ENCODE peak calls at places on chromosomes 2 and 18, in seven cellular contexts. K, Q, E, M, G, B and A are unnamed samples. For H3K4me1, the result is how much of the 10 kb centered on the place peaks cover.

GRCh38 chr2:237097911-237098702 is 12.4 kb downstream of the COPS8 start:
- DNase-seq in E (no peak), G (no peak), Q (no peak), K (no peak), M (no peak), B (peak), A (no peak)

GRCh38 chr2:108936076-108936867 is 52.7 kb downstream of the EDAR start:
- DNase-seq in E (no peak), B (no peak), M (no peak), K (no peak), Q (no peak), G (no peak), A (no peak)

GRCh38 chr18:49645196-49645595 is 83.3 kb downstream of the LIPG start:
- DNase-seq in Q (no peak), B (no peak), G (no peak), E (no peak), K (no peak), M (no peak), A (no peak)

GRCh38 chr2:230908094-230908594 is 16.9 kb downstream of the GPR55 start:
- DNase-seq in E (no peak), K (no peak), B (no peak), Q (no peak), G (no peak), M (no peak), A (no peak)

GRCh38 chr2:174025271-174026121 is 60.3 kb upstream of the SP3 start:
- DNase-seq in K (no peak), G (peak), E (peak), M (peak), B (no peak), Q (no peak), A (no peak)

GRCh38 chr2:236107971-236108625 is 60.1 kb downstream of the GBX2 start:
- DNase-seq in E (no peak), G (no peak), M (peak), Q (no peak), B (no peak), K (no peak), A (no peak)

GRCh38 chr2:102050854-102051391 is 59.2 kb downstream of the IL1R2 start:
- DNase-seq in K (no peak), E (no peak), G (peak), M (no peak), B (no peak), Q (peak), A (no peak)

GRCh38 chr2:190023860-190024259 is 38.7 kb downstream of the MSTN start:
- DNase-seq in K (peak), M (peak), E (peak), G (no peak), B (peak), Q (peak), A (no peak)

GRCh38 chr2:129491251-129491817 is 488.1 kb upstream of the RAB6C start:
- DNase-seq in K (no peak), M (no peak), E (no peak), G (no peak), B (no peak), Q (no peak), A (no peak)

GRCh38 chr2:178238144-178238521 is 43.8 kb downstream of the OSBPL6 start:
- DNase-seq in G (no peak), K (no peak), M (no peak), B (no peak), E (no peak), Q (no peak), A (peak)

GRCh38 chr2:240911641-240912265 is 5.6 kb downstream of the CROCC2 start:
- DNase-seq in B (no peak), Q (no peak), M (no peak), G (no peak), E (no peak), K (no peak), A (no peak)

GRCh38 chr18:6412933-6413472 is 1.7 kb downstream of the L3MBTL4 start:
- DNase-seq in M (no peak), K (no peak), E (no peak), G (no peak), Q (no peak), B (no peak), A (no peak)

GRCh38 chr18:6413554-6414117 is 1.1 kb downstream of the L3MBTL4 start:
- DNase-seq in B (no peak), Q (no peak), K (no peak), M (no peak), E (peak), G (no peak), A (no peak)

GRCh38 chr18:6414118-6414722 is 491 bp downstream of the L3MBTL4 start:
- DNase-seq in G (peak), E (peak), Q (no peak), M (peak), K (no peak), B (no peak), A (no peak)

GRCh38 chr18:6411367-6411766 is 3.3 kb downstream of the L3MBTL4 start:
- DNase-seq in Q (no peak), B (no peak), K (no peak), G (no peak), E (no peak), M (no peak), A (no peak)

DNA sequence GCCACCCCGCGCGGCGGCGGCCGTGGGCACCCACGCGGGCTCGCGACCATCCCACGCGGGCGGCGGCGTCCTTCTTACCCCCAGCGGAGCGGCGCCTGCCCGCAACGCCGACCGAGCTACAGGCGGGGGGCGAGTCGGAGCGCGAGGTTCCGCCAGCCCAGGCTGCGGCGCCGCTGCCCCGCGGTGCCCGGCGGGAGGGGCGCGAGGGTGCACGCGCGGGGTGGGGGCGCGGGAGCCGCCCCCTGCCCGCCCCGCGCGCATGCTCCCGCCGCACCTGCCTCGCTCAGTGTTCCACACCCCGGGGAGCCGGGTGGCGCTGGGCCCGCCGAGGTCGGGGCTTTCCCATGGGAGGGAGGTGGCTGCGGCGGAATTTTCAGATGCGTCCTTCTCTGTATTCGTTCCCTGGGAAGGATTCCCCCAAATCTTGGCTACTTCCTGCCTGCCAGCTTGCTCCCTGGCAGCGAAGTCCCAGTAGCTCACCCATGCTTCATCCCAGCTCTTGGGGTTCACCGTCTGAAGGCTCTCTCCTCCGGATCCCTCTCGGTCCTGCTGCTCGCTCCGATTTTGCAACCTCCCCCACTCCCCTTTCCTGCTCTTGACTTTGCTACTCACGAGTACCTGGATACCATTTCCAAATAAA is at the start of gene L3MBTL4:
- DNase-seq in B (no peak), Q (no peak), E (peak), M (peak), G (peak), K (no peak), A (no peak)
- TF ChIP-seq POLR2AphosphoS5 in B (no peak), Q (no peak), E (no peak), M (no peak), G (no peak), K (no peak), A (no peak)

GRCh38 chr2:65062843-65063242 is 6.6 kb downstream of the CEP68 start:
- DNase-seq in E (no peak), M (no peak), B (no peak), G (no peak), K (no peak), Q (peak), A (no peak)
- H3K27ac ChIP-seq in E (no peak), M (no peak), B (no peak), G (no peak), K (no peak), Q (peak), A (peak)

GRCh38 chr18:58608216-58608615 is 20.7 kb downstream of the ALPK2 start:
- DNase-seq in Q (no peak), E (no peak), G (no peak), B (no peak), M (no peak), K (no peak), A (no peak)
- H3K4me1 ChIP-seq in Q (under half), E (under half), G (under half), B (under half), M (under half), K (under half), A (under half)

DNA sequence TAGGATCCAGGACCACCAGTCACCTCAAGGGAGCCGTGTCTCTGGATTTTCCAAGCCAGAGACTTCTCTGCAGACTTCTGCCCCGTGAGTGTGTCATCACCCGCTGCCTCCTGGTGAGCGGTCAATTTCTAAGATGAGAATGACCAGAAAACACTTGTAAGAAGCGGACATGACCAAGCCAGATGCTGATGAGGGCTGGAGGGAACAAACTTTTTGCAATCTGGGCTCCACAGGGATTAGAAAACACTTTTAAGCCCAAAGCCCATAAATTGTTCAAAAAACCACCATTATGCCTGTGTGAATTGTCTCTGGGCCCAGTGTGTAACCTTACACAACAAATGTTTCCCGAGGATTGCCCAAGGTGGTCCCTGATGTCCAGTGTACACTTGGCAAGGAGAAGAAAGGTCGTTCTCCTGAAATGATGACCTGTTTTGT is 5.3 kb upstream of the NPPC start:
- DNase-seq in M (no peak), K (no peak), Q (no peak), B (no peak), E (no peak), G (no peak), A (peak)
- TF ChIP-seq POLR2AphosphoS5 in M (no peak), K (no peak), Q (no peak), B (no peak), E (no peak), G (no peak), A (no peak)

DNA sequence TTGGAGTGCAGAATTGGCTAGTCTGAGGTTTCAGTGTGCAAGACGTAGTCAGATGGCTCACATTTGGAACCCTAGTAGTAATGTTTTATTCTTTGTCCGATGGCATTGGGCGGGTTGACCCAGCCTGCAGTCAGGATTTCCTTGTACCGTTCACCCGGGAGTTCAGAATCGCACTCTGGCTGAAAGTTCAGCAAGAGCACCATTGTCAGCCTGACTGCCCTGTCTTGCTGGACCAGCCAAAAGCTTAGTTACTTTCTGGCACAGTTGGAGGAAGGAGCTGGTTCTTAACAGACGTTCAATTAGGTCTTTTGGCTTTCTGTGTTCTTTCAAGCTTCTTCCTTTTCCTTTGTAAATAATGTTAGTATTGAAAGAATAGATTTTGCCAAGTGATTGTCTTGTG is 18.6 kb downstream of the RMC1 start:
- DNase-seq in G (no peak), Q (no peak), K (no peak), B (no peak), E (no peak), M (no peak), A (no peak)
- H3K27ac ChIP-seq in G (no peak), Q (no peak), K (no peak), B (no peak), E (no peak), M (no peak), A (no peak)

GRCh38 chr2:47064076-47064475 is 91.0 kb downstream of the STPG4 start:
- DNase-seq in E (no peak), K (no peak), G (no peak), M (no peak), Q (no peak), B (no peak), A (no peak)

GRCh38 chr2:47062721-47063120 is 92.4 kb downstream of the STPG4 start:
- DNase-seq in K (no peak), E (peak), M (no peak), B (no peak), G (no peak), Q (no peak), A (no peak)

GRCh38 chr2:47061989-47062678 is 93.0 kb downstream of the STPG4 start:
- DNase-seq in M (no peak), Q (peak), B (no peak), G (no peak), E (peak), K (no peak), A (no peak)

GRCh38 chr2:47065343-47065742 is 89.8 kb downstream of the STPG4 start:
- DNase-seq in K (no peak), E (no peak), G (no peak), Q (no peak), B (no peak), M (peak), A (no peak)

DNA sequence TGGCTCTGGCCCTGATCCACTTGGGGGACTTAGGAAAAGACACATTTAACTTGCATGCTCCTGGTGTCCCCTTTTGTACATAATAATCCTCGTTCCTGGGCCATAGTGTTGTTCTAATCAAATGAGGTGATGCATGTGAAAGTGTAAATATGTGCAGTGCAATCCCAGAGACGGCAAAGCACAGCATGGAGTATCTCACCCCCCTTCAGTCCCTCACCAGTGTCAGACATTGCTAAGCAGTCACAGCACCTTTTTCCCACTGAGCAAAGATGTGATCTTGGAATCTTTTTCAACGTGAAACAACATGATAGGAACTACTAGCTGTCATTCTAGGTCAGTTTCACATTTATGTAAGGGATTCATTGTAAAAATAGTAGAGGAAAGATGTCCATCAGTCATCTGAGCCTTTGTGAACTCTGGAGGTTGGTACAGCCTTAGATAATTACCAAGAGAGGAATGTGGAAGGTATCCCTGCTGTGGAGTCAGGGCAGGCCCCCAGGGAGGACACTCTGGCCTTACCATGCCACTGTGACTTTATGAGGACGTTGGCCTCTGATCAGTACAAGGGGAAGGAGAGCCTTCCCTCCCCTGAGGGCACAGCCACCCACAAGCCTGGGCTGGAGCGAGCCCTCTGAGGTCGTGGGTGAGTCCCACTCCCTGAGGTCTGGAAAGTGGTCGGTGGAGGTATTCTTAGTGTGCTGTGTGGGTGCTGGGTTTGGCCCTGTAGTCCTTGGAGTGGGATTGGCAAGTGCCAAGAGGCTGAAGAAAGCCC is 91.8 kb downstream of the STPG4 start:
- DNase-seq in E (no peak), M (no peak), G (no peak), K (no peak), B (no peak), Q (no peak), A (no peak)
- H3K4me1 ChIP-seq in E (under half), M (under half), G (half or more), K (under half), B (under half), Q (under half), A (half or more)